ENCODE peak calls at places on chromosomes 11 and 22, in six cellular contexts. S is HCT116, B is H1, E is K562, P is SK-N-SH, R is HepG2. F is an unnamed sample.

GRCh38 chr11:126415128-126415527 is 59.6 kb downstream of the ST3GAL4 start:
- DNase-seq in B (no peak), E (no peak), P (no peak), S (no peak), R (no peak), F (no peak)

GRCh38 chr11:133318221-133318620 is 214.1 kb downstream of the OPCML start:
- DNase-seq in S (no peak), E (no peak), B (no peak), P (no peak), R (no peak), F (no peak)

GRCh38 chr11:67290801-67291200 is 1.7 kb downstream of the ANKRD13D start:
- DNase-seq in P (no peak), S (no peak), E (no peak), R (no peak), B (no peak), F (no peak)

GRCh38 chr11:24560324-24560723 is 63.5 kb downstream of the LUZP2 start:
- DNase-seq in S (no peak), P (no peak), B (no peak), E (no peak), R (no peak), F (no peak)

GRCh38 chr11:17508816-17509215 is 32.2 kb upstream of the ABCC8 start:
- DNase-seq in E (no peak), R (no peak), S (no peak), P (no peak), B (no peak), F (no peak)

GRCh38 chr11:128552783-128553661 is 34.3 kb downstream of the ETS1 start:
- DNase-seq in P (no peak), E (no peak), B (no peak), S (no peak), R (no peak), F (peak)

GRCh38 chr22:22480940-22481339 is 27.6 kb downstream of the ZNF280B start:
- DNase-seq in P (no peak), R (peak), S (no peak), E (no peak), B (no peak), F (no peak)

GRCh38 chr11:1943977-1944376 is 3.2 kb upstream of the MRPL23 start:
- DNase-seq in E (no peak), R (no peak), B (no peak), P (no peak), S (no peak), F (no peak)

GRCh38 chr22:22959147-22959827 is 71.7 kb downstream of the IGLL5 start:
- DNase-seq in E (peak), R (peak), B (no peak), P (peak), S (peak), F (peak)

GRCh38 chr22:20810645-20811044 is 36.7 kb downstream of the SERPIND1 start:
- DNase-seq in R (no peak), P (no peak), E (no peak), B (no peak), S (no peak), F (no peak)

GRCh38 chr11:112237451-112237850 is 11.2 kb downstream of the PTS start:
- DNase-seq in R (no peak), P (no peak), S (no peak), B (no peak), E (no peak), F (no peak)

GRCh38 chr11:7467652-7468051 is 17.7 kb upstream of the OLFML1 start:
- DNase-seq in R (no peak), S (no peak), B (no peak), P (no peak), E (no peak), F (peak)

GRCh38 chr11:91871791-91872190 is 352.8 kb upstream of the FAT3 start:
- DNase-seq in S (no peak), B (no peak), P (no peak), R (no peak), E (no peak), F (no peak)

GRCh38 chr11:8318536-8318935 is 54.9 kb upstream of the LMO1 start:
- DNase-seq in S (no peak), B (no peak), P (no peak), R (no peak), E (peak), F (no peak)

DNA sequence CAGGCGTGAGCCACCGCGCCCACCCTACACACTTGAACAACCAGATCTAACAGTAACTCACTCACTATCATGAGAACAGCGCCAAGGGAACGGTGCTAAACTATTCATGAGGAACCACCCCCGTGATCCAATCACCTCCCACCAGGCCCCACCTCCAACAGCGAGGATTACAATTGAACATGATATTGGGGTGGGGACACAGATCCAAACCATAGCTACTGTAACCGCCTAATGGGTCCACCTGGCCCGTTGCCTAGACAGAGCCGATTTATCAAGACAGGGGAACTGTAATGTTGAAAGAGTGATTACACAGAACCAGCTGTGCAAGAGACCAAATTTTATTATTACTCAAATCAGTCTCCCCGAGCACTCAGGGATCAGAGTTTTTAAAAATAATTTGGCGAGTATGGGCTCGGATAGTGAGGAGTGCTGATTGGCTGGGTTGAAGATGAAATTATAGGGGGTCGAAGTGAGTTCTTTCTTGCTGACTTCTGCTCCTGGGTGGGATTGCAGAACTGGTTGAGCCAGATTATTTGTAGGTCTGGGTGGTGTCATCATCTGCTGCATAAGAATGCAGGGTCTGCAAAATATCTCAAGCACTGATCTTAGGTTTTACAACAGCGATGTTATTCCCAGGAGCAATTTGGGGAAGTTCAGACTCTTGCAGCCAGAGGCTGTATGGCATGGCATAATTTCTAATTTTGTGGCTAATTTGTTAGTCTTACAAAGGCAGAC is 17.9 kb upstream of the ZC3H12C start:
- DNase-seq in E (peak), R (no peak), S (no peak), P (no peak), B (no peak), F (no peak)
- TF ChIP-seq JUND in E (no peak), R (no peak), S (no peak), P (no peak), B (no peak), F (no peak)

DNA sequence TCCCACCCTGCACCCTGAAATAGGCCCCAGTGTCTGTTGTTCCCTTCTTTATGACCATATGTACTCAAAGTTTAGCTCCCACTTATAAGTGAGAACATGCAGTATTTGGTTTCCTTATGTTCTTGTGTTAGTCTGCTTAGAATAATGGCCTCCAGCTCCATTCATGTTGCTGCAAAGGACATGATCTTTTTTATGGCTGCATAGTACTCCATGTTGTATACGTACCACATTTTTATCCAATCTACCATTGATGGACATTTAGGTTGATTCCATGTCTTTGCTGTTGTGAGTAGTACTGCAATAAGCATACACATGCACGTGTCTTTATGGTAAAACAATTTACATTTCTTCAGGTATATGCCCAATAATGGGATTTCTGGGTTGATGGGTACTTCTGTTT is 59.4 kb upstream of the ANGPTL5 start:
- DNase-seq in E (no peak), R (no peak), B (no peak), S (no peak), P (no peak), F (no peak)
- TF ChIP-seq MAX in E (no peak), R (no peak), B (no peak), S (no peak), P (no peak), F (no peak)

GRCh38 chr11:73151371-73151870 is 9.3 kb upstream of the FCHSD2 start:
- DNase-seq in R (no peak), B (no peak), S (no peak), P (no peak), E (no peak), F (no peak)
- TF ChIP-seq JUND in R (no peak), B (no peak), S (no peak), P (no peak), E (no peak), F (no peak)

GRCh38 chr11:86571273-86571948 is 101.0 kb downstream of the ME3 start:
- DNase-seq in S (peak), E (peak), P (peak), B (peak), R (peak), F (no peak)
- TF ChIP-seq MAX in S (peak), E (no peak), P (no peak), B (no peak), R (no peak), F (no peak)

GRCh38 chr22:44045171-44045570 is 21.1 kb downstream of the PARVB start:
- DNase-seq in P (no peak), E (no peak), R (no peak), B (no peak), S (no peak), F (no peak)
- TF ChIP-seq JUND in P (no peak), E (no peak), R (no peak), B (no peak), S (no peak), F (no peak)